ENCODE peak calls at places on chromosomes 4 and X, in ten cellular contexts. One of them, this sample, is unnamed.

GRCh38 chr4:173333658-173334084 is 487 bp downstream of the HMGB2 start:
- DNase-seq in A673: peak
- DNase-seq in C1 segment of cervical spinal cord: peak
- DNase-seq in ascending aorta: peak
- DNase-seq in MM.1S: peak
- DNase-seq in right atrium auricular region: no peak
- DNase-seq in activated T-helper 9 cell treated with anti-CD3 and anti-CD28 coated beads, Interleukin-2, amount 50 U/mL, for 16 hours: peak
- DNase-seq in NCI-H345: peak
- DNase-seq in AML-193: peak
- DNase-seq in AG09319: no peak
- DNase-seq in this sample: peak

GRCh38 chrX:106220177-106220576 is 52.1 kb downstream of the PWWP3B start:
- DNase-seq in C1 segment of cervical spinal cord: no peak
- DNase-seq in ascending aorta: no peak
- DNase-seq in MM.1S: no peak
- DNase-seq in activated T-helper 9 cell treated with anti-CD3 and anti-CD28 coated beads, Interleukin-2, amount 50 U/mL, for 16 hours: no peak
- DNase-seq in right atrium auricular region: no peak
- DNase-seq in AML-193: no peak
- DNase-seq in A673: no peak
- DNase-seq in NCI-H345: no peak
- DNase-seq in AG09319: no peak
- DNase-seq in this sample: no peak

GRCh38 chrX:49233176-49233575 is at the start of gene CACNA1F:
- DNase-seq in AG09319: no peak
- DNase-seq in A673: no peak
- DNase-seq in C1 segment of cervical spinal cord: no peak
- DNase-seq in activated T-helper 9 cell treated with anti-CD3 and anti-CD28 coated beads, Interleukin-2, amount 50 U/mL, for 16 hours: no peak
- DNase-seq in AML-193: no peak
- DNase-seq in right atrium auricular region: no peak
- DNase-seq in ascending aorta: no peak
- DNase-seq in NCI-H345: no peak
- DNase-seq in MM.1S: no peak
- DNase-seq in this sample: no peak

GRCh38 chr4:52001616-52002015 is 18.5 kb downstream of the LRRC66 start:
- DNase-seq in right atrium auricular region: no peak
- DNase-seq in ascending aorta: no peak
- DNase-seq in MM.1S: no peak
- DNase-seq in A673: no peak
- DNase-seq in NCI-H345: no peak
- DNase-seq in activated T-helper 9 cell treated with anti-CD3 and anti-CD28 coated beads, Interleukin-2, amount 50 U/mL, for 16 hours: no peak
- DNase-seq in C1 segment of cervical spinal cord: no peak
- DNase-seq in AG09319: no peak
- DNase-seq in AML-193: no peak
- DNase-seq in this sample: no peak

GRCh38 chr4:123755655-123756054 is 359.1 kb downstream of the SPRY1 start:
- DNase-seq in MM.1S: no peak
- DNase-seq in AML-193: no peak
- DNase-seq in AG09319: no peak
- DNase-seq in C1 segment of cervical spinal cord: no peak
- DNase-seq in right atrium auricular region: no peak
- DNase-seq in NCI-H345: no peak
- DNase-seq in A673: no peak
- DNase-seq in activated T-helper 9 cell treated with anti-CD3 and anti-CD28 coated beads, Interleukin-2, amount 50 U/mL, for 16 hours: no peak
- DNase-seq in ascending aorta: no peak
- DNase-seq in this sample: no peak

GRCh38 chr4:12409507-12410190 is 981.0 kb upstream of the HS3ST1 start:
- DNase-seq in AML-193: no peak
- DNase-seq in NCI-H345: no peak
- DNase-seq in AG09319: no peak
- DNase-seq in ascending aorta: no peak
- DNase-seq in right atrium auricular region: no peak
- DNase-seq in C1 segment of cervical spinal cord: no peak
- DNase-seq in activated T-helper 9 cell treated with anti-CD3 and anti-CD28 coated beads, Interleukin-2, amount 50 U/mL, for 16 hours: no peak
- DNase-seq in A673: no peak
- DNase-seq in MM.1S: peak
- DNase-seq in this sample: no peak

GRCh38 chr4:138875886-138876608 is 139.5 kb upstream of the NOCT start:
- DNase-seq in C1 segment of cervical spinal cord: no peak
- DNase-seq in ascending aorta: no peak
- DNase-seq in NCI-H345: no peak
- DNase-seq in AML-193: no peak
- DNase-seq in MM.1S: no peak
- DNase-seq in A673: no peak
- DNase-seq in AG09319: no peak
- DNase-seq in right atrium auricular region: no peak
- DNase-seq in activated T-helper 9 cell treated with anti-CD3 and anti-CD28 coated beads, Interleukin-2, amount 50 U/mL, for 16 hours: no peak
- DNase-seq in this sample: no peak

GRCh38 chrX:9555354-9555753 is 90.5 kb downstream of the TBL1X start:
- DNase-seq in MM.1S: no peak
- DNase-seq in AML-193: no peak
- DNase-seq in ascending aorta: no peak
- DNase-seq in activated T-helper 9 cell treated with anti-CD3 and anti-CD28 coated beads, Interleukin-2, amount 50 U/mL, for 16 hours: no peak
- DNase-seq in AG09319: no peak
- DNase-seq in NCI-H345: no peak
- DNase-seq in C1 segment of cervical spinal cord: no peak
- DNase-seq in right atrium auricular region: no peak
- DNase-seq in A673: no peak
- DNase-seq in this sample: no peak

GRCh38 chrX:102712216-102712966 is at the start of gene GPRASP2:
- DNase-seq in A673: peak
- DNase-seq in ascending aorta: no peak
- DNase-seq in AG09319: no peak
- DNase-seq in MM.1S: no peak
- DNase-seq in AML-193: no peak
- DNase-seq in activated T-helper 9 cell treated with anti-CD3 and anti-CD28 coated beads, Interleukin-2, amount 50 U/mL, for 16 hours: no peak
- DNase-seq in right atrium auricular region: no peak
- DNase-seq in C1 segment of cervical spinal cord: peak
- DNase-seq in NCI-H345: peak
- DNase-seq in this sample: peak

GRCh38 chr4:173448103-173448502 is 49.2 kb upstream of the SCRG1 start:
- DNase-seq in right atrium auricular region: no peak
- DNase-seq in MM.1S: no peak
- DNase-seq in activated T-helper 9 cell treated with anti-CD3 and anti-CD28 coated beads, Interleukin-2, amount 50 U/mL, for 16 hours: no peak
- DNase-seq in AG09319: peak
- DNase-seq in A673: peak
- DNase-seq in NCI-H345: peak
- DNase-seq in AML-193: no peak
- DNase-seq in C1 segment of cervical spinal cord: peak
- DNase-seq in ascending aorta: no peak
- DNase-seq in this sample: peak